ENCODE peak calls at places on chromosomes 6 and 20, in four cellular contexts. S is neuronal stem cell, I is H9, M is mesenchymal stem cell. E is an unnamed sample.

GRCh38 chr6:117270121-117270959 is 5.0 kb downstream of the VGLL2 start:
- DNase-seq in I (peak), M (peak), S (no peak), E (peak)

GRCh38 chr6:8579372-8579771 is 144.0 kb upstream of the SLC35B3 start:
- DNase-seq in I (no peak), M (no peak), S (no peak), E (peak)

GRCh38 chr6:39882567-39882953 is 51.7 kb downstream of the MOCS1 start:
- DNase-seq in I (no peak), M (peak), S (no peak), E (no peak)

GRCh38 chr6:31402324-31403282 is 792 bp upstream of the MICA start:
- DNase-seq in M (peak), S (no peak), I (no peak), E (no peak)

GRCh38 chr20:43537921-43538854 is 20.6 kb upstream of the SGK2 start:
- DNase-seq in S (peak), M (peak), I (peak), E (peak)

GRCh38 chr6:25363429-25363828 is 84.3 kb downstream of the CARMIL1 start:
- DNase-seq in M (no peak), S (no peak), I (no peak), E (no peak)

GRCh38 chr20:59678951-59679350 is 74.6 kb downstream of the PHACTR3 start:
- DNase-seq in M (no peak), S (no peak), I (no peak), E (no peak)

GRCh38 chr20:9021216-9021615 is 47.7 kb upstream of the PLCB4 start:
- DNase-seq in I (no peak), M (no peak), S (no peak), E (no peak)

GRCh38 chr20:58512808-58513552 is 2.2 kb downstream of the APCDD1L start:
- DNase-seq in M (no peak), I (peak), S (no peak), E (no peak)

GRCh38 chr20:36850759-36851158 is 25.2 kb upstream of the TLDC2 start:
- DNase-seq in I (no peak), M (no peak), S (no peak), E (no peak)

GRCh38 chr6:169567809-169568208 is 134.0 kb downstream of the WDR27 start:
- DNase-seq in M (no peak), I (no peak), S (no peak), E (no peak)

GRCh38 chr6:30360139-30360538 is 15.2 kb downstream of the RPP21 start:
- DNase-seq in M (no peak), I (no peak), S (no peak), E (no peak)

GRCh38 chr6:3214898-3215297 is 12.6 kb downstream of the TUBB2B start:
- DNase-seq in I (no peak), S (no peak), M (no peak), E (no peak)

GRCh38 chr20:16574656-16575355 is 1.6 kb upstream of the KIF16B start:
- DNase-seq in M (peak), I (peak), S (peak), E (peak)

GRCh38 chr20:21498646-21499045 is 15.2 kb downstream of the NKX2-2 start:
- DNase-seq in M (no peak), I (no peak), S (no peak), E (no peak)

GRCh38 chr6:384898-385297 is 6.7 kb upstream of the IRF4 start:
- DNase-seq in S (no peak), I (no peak), M (no peak), E (no peak)

GRCh38 chr6:7528565-7528964 is 12.9 kb upstream of the DSP start:
- DNase-seq in M (no peak), S (no peak), I (no peak), E (no peak)

GRCh38 chr20:3510110-3510509 is 39.3 kb downstream of the ATRN start:
- DNase-seq in S (no peak), I (no peak), M (no peak), E (no peak)

GRCh38 chr6:34304164-34304563 is 55.4 kb upstream of the SMIM29 start:
- DNase-seq in S (no peak), I (no peak), M (no peak), E (no peak)

GRCh38 chr6:168100803-168101095 is 21.7 kb upstream of the FRMD1 start:
- DNase-seq in M (no peak), I (no peak), S (no peak), E (no peak)

GRCh38 chr6:119856136-119856535 is 506.6 kb upstream of the MAN1A1 start:
- DNase-seq in S (no peak), M (peak), I (no peak), E (peak)

GRCh38 chr6:2861822-2862164 is 20.1 kb upstream of the SERPINB1 start:
- DNase-seq in M (no peak), S (no peak), I (no peak), E (no peak)

GRCh38 chr6:46419576-46420002 is 71.7 kb downstream of the RCAN2 start:
- DNase-seq in I (peak), M (peak), S (peak), E (peak)

DNA sequence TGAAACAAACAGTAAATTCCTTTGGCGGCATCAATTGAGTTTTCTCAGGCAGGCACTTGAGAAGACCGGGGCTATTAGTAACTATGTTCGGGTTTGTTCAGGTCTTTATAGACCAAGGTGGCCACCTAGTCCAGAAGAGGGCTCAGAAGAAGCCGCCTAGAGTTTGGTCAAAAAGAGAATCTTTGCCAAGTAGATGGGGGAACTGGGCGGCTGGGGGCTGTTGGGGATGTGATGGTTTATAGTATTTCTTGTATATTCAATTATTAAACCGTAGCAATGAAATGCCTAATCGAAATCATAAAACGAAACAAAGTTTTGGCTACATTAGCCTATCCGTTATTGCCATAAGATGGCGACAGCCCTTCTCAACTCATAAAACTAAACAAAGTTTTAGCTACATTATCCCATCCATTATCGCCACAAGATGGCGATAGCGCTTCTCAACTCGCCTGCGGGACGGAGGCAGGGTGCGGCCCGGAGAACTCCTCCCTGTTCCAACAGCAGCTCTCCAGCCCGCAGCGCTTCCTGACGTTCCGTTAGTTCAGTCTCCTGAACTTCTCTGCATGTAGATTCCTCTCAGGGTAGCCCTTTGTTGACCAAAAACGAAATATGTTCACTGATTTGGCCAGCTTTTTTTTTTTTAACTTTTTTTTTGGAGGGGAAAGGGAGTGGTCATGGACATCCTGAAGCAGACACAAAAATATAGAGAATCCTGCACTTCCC is 120.5 kb upstream of the PRSS16 start:
- DNase-seq in M (peak), S (peak), I (peak), E (peak)
- H3K9ac ChIP-seq in M (peak), S (no peak), I (no peak), E (no peak)

DNA sequence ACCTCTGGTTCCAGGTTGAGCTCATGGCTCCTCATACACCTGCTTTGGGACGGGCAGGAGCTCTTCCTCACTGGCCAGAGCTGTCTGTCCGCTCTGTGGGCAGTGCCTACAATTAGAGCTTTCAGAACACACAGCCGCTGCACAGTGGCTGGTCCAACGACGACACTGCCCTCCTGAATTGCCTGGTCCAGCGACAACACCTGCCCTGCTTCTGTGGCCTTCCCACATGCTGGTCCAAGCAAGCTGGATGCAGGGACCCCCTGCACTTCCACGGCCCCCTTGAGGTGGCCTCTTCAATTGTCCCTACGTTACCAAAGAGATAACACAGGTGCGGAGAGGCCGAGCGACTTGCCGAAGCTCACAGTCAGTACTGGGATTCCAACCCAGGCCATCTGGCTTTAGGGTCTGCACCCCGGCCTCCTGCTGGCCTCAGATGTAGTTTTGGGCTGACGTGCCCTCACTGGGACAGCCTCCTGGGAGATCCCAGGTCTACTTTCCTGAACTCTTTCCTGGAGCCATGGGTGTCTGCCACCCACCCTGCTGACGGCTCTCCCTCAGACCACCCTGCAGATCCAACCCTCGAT is 1.4 kb upstream of the CHRNA4 start:
- DNase-seq in S (no peak), I (no peak), M (no peak), E (no peak)
- H2BK12ac ChIP-seq in S (no peak), I (no peak), M (no peak), E (no peak)

DNA sequence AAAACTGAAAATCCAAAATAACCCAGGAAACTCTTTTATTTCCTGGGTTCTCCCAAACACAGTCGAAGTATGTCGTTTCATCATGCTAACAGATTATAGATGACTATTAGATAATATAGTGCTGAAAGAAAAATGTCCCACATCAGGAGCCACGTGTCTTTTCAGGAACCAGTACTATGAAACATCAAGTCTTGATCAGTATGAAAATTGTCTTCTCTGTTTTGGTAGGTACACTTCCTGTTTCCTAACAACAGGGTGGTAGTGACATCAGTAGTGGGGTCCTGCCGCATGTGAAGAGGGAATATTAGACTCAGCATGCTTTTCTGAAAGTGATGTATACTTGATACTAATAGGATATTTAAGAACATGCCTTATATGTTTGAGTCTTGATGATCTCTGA is 136.7 kb downstream of the HIVEP1 start:
- DNase-seq in S (no peak), M (peak), I (no peak), E (peak)
- H3K9ac ChIP-seq in S (no peak), M (peak), I (no peak), E (no peak)

GRCh38 chr6:148854086-148854485 is 107.3 kb downstream of the UST start:
- DNase-seq in M (no peak), I (no peak), S (no peak), E (no peak)
- H2BK12ac ChIP-seq in M (no peak), I (no peak), S (no peak), E (no peak)

DNA sequence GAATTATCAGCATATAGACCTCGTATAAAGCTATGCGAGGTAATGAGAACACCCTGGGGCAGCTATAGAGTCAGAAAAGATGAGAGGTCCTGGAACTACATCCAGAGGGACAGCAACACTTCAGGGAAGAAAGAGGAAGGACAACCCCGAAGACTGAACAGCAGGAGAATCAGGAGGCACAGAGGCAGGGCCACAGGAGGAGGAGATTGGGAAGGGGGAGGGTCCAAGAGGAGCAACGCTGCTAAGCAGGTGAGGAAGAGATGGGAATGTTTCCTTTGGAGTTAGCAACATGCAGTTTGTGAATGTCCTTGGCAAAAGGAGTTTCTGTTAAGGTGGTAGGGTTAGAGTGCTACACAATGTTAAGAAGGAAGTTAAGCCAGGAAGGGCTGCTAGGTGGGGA is 79.5 kb upstream of the OLIG3 start:
- DNase-seq in M (no peak), I (no peak), S (no peak), E (no peak)
- H3K9ac ChIP-seq in M (no peak), I (no peak), S (no peak), E (no peak)

GRCh38 chr20:51532577-51533191 is 9.8 kb downstream of the NFATC2 start:
- DNase-seq in S (no peak), I (no peak), M (no peak), E (no peak)
- H2BK12ac ChIP-seq in S (no peak), I (no peak), M (peak), E (peak)

DNA sequence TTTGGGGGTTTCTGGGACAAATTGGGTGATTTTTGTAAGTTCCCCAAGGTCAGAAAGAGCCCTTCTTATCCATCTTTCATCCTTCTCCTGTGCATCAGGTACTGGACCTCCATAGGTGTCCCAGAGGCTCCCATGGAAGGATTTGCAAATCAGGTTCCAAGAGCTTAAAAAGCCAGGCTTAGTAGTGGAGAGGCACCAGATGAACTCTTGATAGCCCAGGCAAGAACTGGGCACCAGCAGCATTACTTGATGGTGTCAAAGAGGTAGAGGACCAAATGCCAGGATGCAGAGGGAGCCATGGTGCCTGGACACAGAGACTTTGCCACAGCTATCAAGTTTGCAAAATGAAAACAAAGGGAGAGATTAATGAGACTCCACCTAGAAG is 20.9 kb upstream of the TRAM2 start:
- DNase-seq in M (no peak), I (no peak), S (no peak), E (no peak)
- H3K9ac ChIP-seq in M (peak), I (no peak), S (no peak), E (no peak)

DNA sequence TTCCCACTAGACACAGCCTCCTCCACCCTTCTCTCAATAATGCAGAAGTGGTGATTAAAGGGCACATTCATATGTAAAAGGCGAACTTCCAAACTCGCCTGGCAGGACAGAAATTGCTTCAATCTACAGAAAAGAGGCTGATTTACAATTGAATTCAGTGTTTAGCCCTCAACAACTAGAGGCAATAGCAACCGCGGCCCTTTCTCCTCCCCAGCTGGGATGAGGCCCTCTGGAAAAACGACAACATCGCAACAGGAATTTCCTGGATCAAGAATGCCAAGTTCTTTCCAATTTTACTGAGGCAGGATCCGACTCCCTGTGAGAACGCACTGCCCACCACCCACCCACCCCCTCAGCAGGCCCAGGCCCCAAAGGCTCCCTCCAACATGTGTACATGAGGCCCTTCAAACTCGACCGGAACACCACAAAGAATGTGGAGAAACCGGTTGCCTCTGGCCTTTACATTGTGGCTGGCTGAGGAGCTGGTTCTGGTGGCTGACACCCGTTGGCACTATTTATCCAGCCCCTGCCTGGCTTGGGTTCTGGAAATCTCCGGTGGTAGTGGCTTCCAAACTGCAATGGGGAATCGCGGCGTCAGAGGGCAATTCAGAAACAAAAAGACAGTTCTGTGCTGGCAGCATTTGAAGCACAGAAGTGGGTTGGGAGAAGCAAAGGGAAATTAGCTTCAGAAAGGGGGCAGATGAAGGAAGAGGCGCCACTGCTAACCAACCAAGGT is 36.8 kb downstream of the ZMYND8 start:
- DNase-seq in M (peak), I (peak), S (no peak), E (peak)
- H2BK12ac ChIP-seq in M (peak), I (peak), S (no peak), E (peak)

E was measured in trophoblast cell.